ENCODE peak calls at places on chromosome 16, in six cellular contexts. E, S, B, A, L and G are unnamed samples. For H3K36me3, the result is how much of the 10 kb centered on the place peaks cover.

GRCh38 chr16:19555938-19556778 is 655 bp downstream of the VPS35L start:
- DNase-seq in E (no peak), S (no peak), B (no peak), A (no peak), L (no peak), G (no peak)

GRCh38 chr16:58028541-58029070 is 3.1 kb downstream of the MMP15 start:
- DNase-seq in E (peak), S (no peak), B (no peak), A (no peak), L (no peak), G (no peak)

GRCh38 chr16:14416184-14416583 is 213.9 kb downstream of the PARN start:
- DNase-seq in E (no peak), S (no peak), B (no peak), A (no peak), L (no peak), G (no peak)

GRCh38 chr16:17512636-17513220 is 42.0 kb upstream of the XYLT1 start:
- DNase-seq in E (no peak), S (no peak), B (no peak), A (no peak), L (no peak), G (no peak)

GRCh38 chr16:63737633-63738032 is 1384.2 kb downstream of the CDH11 start:
- DNase-seq in E (no peak), S (no peak), B (no peak), A (no peak), L (no peak), G (no peak)

GRCh38 chr16:67150833-67151396 is at the start of gene B3GNT9:
- DNase-seq in E (peak), S (no peak), B (peak), A (no peak), L (peak), G (peak)

GRCh38 chr16:11310997-11311561 is 29.9 kb upstream of the PRM1 start:
- DNase-seq in E (no peak), S (no peak), B (no peak), A (no peak), L (no peak), G (no peak)

GRCh38 chr16:12239953-12240485 is 263.5 kb downstream of the SNX29 start:
- DNase-seq in E (no peak), S (no peak), B (no peak), A (no peak), L (no peak), G (no peak)

GRCh38 chr16:75506567-75506966 is 11.3 kb upstream of the CHST6 start:
- DNase-seq in E (no peak), S (peak), B (no peak), A (no peak), L (peak), G (peak)

GRCh38 chr16:25633549-25633948 is 58.2 kb upstream of the HS3ST4 start:
- DNase-seq in E (peak), S (no peak), B (no peak), A (no peak), L (no peak), G (no peak)

GRCh38 chr16:86117756-86118155 is 218.8 kb downstream of the IRF8 start:
- DNase-seq in E (no peak), S (no peak), B (no peak), A (no peak), L (peak), G (no peak)

GRCh38 chr16:81831722-81832126 is 52.6 kb downstream of the PLCG2 start:
- DNase-seq in E (peak), S (peak), B (no peak), A (no peak), L (peak), G (no peak)

GRCh38 chr16:67673712-67674580 is 7.3 kb downstream of the C16orf86 start:
- DNase-seq in E (peak), S (no peak), B (peak), A (no peak), L (peak), G (no peak)

GRCh38 chr16:46920402-46921068 is 36.4 kb downstream of the GPT2 start:
- DNase-seq in E (peak), S (no peak), B (no peak), A (no peak), L (no peak), G (no peak)

GRCh38 chr16:31333686-31334649 is 21.0 kb upstream of the ITGAX start:
- DNase-seq in E (no peak), S (no peak), B (no peak), A (peak), L (peak), G (no peak)

GRCh38 chr16:31472559-31473203 is 729 bp downstream of the TGFB1I1 start:
- DNase-seq in E (peak), S (peak), B (peak), A (peak), L (peak), G (peak)

GRCh38 chr16:57277586-57277985 is 6.9 kb downstream of the PLLP start:
- DNase-seq in E (no peak), S (no peak), B (no peak), A (no peak), L (peak), G (peak)

GRCh38 chr16:89024546-89024945 is 47.5 kb upstream of the CBFA2T3 start:
- DNase-seq in E (no peak), S (no peak), B (no peak), A (no peak), L (no peak), G (no peak)

GRCh38 chr16:84116720-84117481 is at the start of gene MBTPS1:
- DNase-seq in E (peak), S (peak), B (peak), A (peak), L (peak), G (peak)
- TF ChIP-seq POLR2A in E (peak), S (peak), B (peak), A (peak), L (peak), G (peak)

GRCh38 chr16:3734758-3735221 is 17.5 kb upstream of the TRAP1 start:
- DNase-seq in E (no peak), S (no peak), B (no peak), A (no peak), L (peak), G (no peak)
- H3K36me3 ChIP-seq in E (half or more), S (half or more), B (half or more), A (half or more), L (under half), G (half or more)

GRCh38 chr16:48244080-48244862 is at the start of gene LONP2:
- DNase-seq in E (peak), S (peak), B (peak), A (peak), L (peak), G (peak)
- TF ChIP-seq POLR2A in E (peak), S (peak), B (no peak), A (peak), L (peak), G (peak)

DNA sequence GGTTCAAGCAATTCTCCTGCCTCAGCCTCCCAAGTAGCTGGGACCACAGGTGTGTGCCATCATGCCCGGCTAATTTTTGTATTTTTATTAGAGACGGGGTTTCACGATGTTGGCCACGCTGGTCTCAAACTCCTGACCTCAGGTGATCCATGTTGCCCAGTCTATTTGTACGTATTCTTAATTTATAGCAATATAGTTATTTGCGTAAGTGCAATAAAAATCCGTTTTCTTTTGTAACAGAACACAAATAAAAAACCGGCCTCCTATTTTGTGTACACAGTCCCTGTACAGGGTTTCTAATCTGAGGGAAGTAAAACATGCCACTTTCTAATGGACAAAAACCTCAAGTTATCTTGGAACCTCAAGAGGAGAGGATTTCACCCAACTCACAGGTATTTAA is 7.7 kb downstream of the RNPS1 start:
- DNase-seq in E (no peak), S (no peak), B (no peak), A (no peak), L (no peak), G (no peak)
- H3K36me3 ChIP-seq in E (under half), S (half or more), B (under half), A (half or more), L (under half), G (half or more)

GRCh38 chr16:28538733-28539596 is at the start of gene NUPR1:
- DNase-seq in E (peak), S (peak), B (peak), A (peak), L (peak), G (peak)
- TF ChIP-seq POLR2A in E (peak), S (peak), B (peak), A (peak), L (peak), G (peak)

DNA sequence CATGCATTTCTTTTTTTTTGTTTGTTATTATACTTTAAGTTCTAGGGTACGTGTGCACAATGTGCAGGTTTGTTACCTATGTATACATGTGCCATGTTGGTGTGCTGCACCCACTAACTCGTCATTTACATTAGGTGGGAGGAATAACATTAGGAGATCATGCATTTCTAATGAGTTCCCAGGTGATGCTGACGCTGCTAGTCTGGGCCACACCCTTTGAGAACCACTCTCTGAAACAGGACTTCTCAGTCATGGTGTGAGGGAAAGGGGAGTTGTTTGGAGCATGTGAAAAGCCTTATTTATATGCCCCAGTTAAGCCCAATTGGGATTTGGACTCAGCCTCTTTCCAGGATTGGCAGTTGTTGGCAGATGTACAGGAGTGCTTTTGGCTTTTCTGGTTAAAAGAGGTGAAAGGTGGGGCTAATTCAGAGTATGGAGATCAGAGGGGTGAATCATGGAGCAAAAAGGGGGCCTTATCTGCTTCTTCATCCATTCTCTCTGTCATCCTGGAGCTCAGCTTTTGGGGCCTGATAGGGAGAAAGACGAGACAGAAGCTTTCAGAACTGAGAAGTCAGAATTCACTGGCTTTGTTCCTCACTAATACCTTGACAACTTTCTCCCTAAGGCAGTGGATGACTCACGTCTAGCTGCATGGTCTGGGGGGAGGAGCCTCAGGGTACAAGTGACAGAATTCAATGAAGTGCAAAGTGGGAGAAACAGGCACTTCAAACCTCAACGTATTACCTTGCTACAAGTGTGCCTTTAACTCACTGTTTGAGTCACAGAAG is 180.0 kb upstream of the CACNG3 start:
- DNase-seq in E (no peak), S (no peak), B (no peak), A (no peak), L (no peak), G (no peak)
- H3K36me3 ChIP-seq in E (under half), S (under half), B (under half), A (under half), L (under half), G (under half)

GRCh38 chr16:87806608-87807546 is 41.1 kb upstream of the KLHDC4 start:
- DNase-seq in E (peak), S (no peak), B (no peak), A (no peak), L (peak), G (no peak)
- TF ChIP-seq POLR2A in E (no peak), S (no peak), B (no peak), A (no peak), L (no peak), G (no peak)

GRCh38 chr16:16122264-16122663 is 101.0 kb downstream of the ABCC6 start:
- DNase-seq in E (no peak), S (no peak), B (no peak), A (no peak), L (no peak), G (no peak)

GRCh38 chr16:16118337-16118736 is 105.0 kb downstream of the ABCC6 start:
- DNase-seq in E (no peak), S (no peak), B (no peak), A (no peak), L (no peak), G (no peak)

GRCh38 chr16:16120044-16120381 is 103.3 kb downstream of the ABCC6 start:
- DNase-seq in E (no peak), S (no peak), B (no peak), A (no peak), L (no peak), G (no peak)

GRCh38 chr16:16120382-16121184 is 102.7 kb downstream of the ABCC6 start:
- DNase-seq in E (peak), S (no peak), B (no peak), A (peak), L (peak), G (no peak)

GRCh38 chr16:16121185-16121727 is 102.0 kb downstream of the ABCC6 start:
- DNase-seq in E (no peak), S (no peak), B (no peak), A (no peak), L (no peak), G (no peak)
- H3K36me3 ChIP-seq in E (under half), S (half or more), B (under half), A (half or more), L (under half), G (half or more)

DNA sequence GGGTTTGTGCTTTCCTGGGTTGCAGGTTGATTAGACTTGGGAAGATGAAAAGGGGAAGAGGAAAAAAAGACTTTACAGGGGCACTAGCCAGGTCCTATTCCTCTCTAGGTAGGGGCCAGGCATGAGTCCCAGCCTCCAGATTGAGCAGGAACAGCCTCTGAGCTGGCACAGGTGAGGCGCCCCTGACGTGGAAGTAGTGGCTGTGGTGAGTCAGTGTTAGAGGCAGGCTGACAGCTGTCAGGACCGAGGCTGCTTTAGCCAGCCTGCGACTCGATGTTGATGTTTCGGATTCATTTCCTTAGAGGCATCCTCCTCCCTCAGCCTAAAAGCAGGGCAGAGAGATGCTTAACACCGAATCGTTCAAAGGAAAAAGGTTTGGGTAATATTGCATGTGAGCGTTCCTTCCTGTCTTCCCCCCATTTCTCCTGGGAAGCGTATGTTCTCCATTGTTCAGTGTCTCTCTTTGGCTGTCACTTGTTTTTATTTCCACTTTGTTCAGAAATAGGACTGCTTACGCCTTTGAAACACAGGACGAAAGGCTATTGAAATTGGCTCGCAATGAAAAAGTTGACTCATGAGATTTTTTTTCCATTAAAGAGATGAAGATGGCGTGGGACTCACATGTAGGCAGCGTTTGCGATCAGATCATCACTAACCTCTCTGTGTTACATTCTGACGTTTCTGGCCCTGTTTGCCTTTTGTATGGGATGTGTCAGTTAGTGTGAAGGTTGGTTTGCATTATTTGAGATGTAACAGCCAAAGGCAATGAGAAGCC is 1.2 kb downstream of the KIAA0513 start:
- DNase-seq in E (peak), S (peak), B (no peak), A (no peak), L (peak), G (no peak)
- TF ChIP-seq POLR2A in E (peak), S (no peak), B (no peak), A (no peak), L (no peak), G (no peak)

GRCh38 chr16:15585956-15586355 is 57.0 kb downstream of the MARF1 start:
- DNase-seq in E (no peak), S (no peak), B (no peak), A (no peak), L (no peak), G (no peak)
- H3K36me3 ChIP-seq in E (under half), S (under half), B (under half), A (under half), L (under half), G (under half)